ENCODE peak calls at places on chromosomes 1 and 21, in four cellular contexts. P, W, Q and I are unnamed samples.

GRCh38 chr1:109113787-109114568 is at the start of gene ELAPOR1:
- DNase-seq in Q (peak; percentile 73), P (peak; percentile 19), W (peak; percentile 80), I (peak; percentile 69)

GRCh38 chr1:209675567-209676154 is 449 bp downstream of the G0S2 start:
- DNase-seq in P (peak; percentile 16), Q (peak; percentile 66), W (peak; percentile 57), I (peak; percentile 36)

GRCh38 chr1:21296509-21297354 is 6.5 kb upstream of the ECE1 start:
- DNase-seq in Q (no peak), P (no peak), W (no peak), I (no peak)

GRCh38 chr1:246794261-246795093 is 70.3 kb downstream of the SCCPDH start:
- DNase-seq in W (no peak), P (peak; percentile 9), Q (no peak), I (peak; percentile 44)

GRCh38 chr1:243580072-243580471 is 270.0 kb downstream of the AKT3 start:
- DNase-seq in P (peak; percentile 24), W (no peak), Q (no peak), I (peak; percentile 24)

GRCh38 chr1:24984300-24984699 is 54.2 kb upstream of the RUNX3 start:
- DNase-seq in W (no peak), Q (no peak), P (no peak), I (no peak)

GRCh38 chr1:168767885-168768584 is 39.0 kb upstream of the DPT start:
- DNase-seq in P (peak; percentile 2), Q (no peak), W (no peak), I (no peak)

GRCh38 chr21:28828981-28829380 is 163.7 kb downstream of the LTN1 start:
- DNase-seq in P (no peak), Q (no peak), W (no peak), I (no peak)

GRCh38 chr1:168550971-168551370 is 7.2 kb upstream of the XCL2 start:
- DNase-seq in Q (no peak), W (no peak), P (no peak), I (no peak)

GRCh38 chr1:19769211-19769932 is 30.3 kb downstream of the TMCO4 start:
- DNase-seq in W (peak; percentile 51), Q (peak; percentile 58), P (no peak), I (no peak)

GRCh38 chr1:172917972-172918371 is 132.8 kb downstream of the TNFSF18 start:
- DNase-seq in P (peak; percentile 98), W (no peak), Q (no peak), I (peak; percentile 69)

GRCh38 chr21:26846036-26846931 is 1.1 kb upstream of the ADAMTS1 start:
- DNase-seq in P (peak; percentile 82), W (peak; percentile 81), Q (peak; percentile 76), I (peak; percentile 88)

GRCh38 chr21:45990049-45990711 is 8.6 kb downstream of the COL6A1 start:
- DNase-seq in W (no peak), Q (no peak), P (no peak), I (no peak)

GRCh38 chr1:58782308-58783089 is 1.3 kb downstream of the JUN start:
- DNase-seq in P (peak; percentile 22), Q (peak; percentile 78), W (peak; percentile 67), I (peak; percentile 43)

GRCh38 chr1:71196685-71197084 is 115.8 kb upstream of the ZRANB2 start:
- DNase-seq in Q (no peak), W (no peak), P (peak; percentile 25), I (no peak)

GRCh38 chr1:97433520-97434175 is 487.2 kb downstream of the DPYD start:
- DNase-seq in P (peak; percentile 93), W (no peak), Q (no peak), I (no peak)

GRCh38 chr1:5755552-5756125 is 236.6 kb downstream of the NPHP4 start:
- DNase-seq in W (no peak), Q (peak; percentile 42), P (no peak), I (no peak)

GRCh38 chr1:89980605-89981004 is 14.3 kb upstream of the ZNF326 start:
- DNase-seq in Q (no peak), P (no peak), W (no peak), I (no peak)

GRCh38 chr1:31427322-31427721 is 14.3 kb downstream of the SERINC2 start:
- DNase-seq in P (no peak), W (no peak), Q (no peak), I (no peak)

GRCh38 chr1:24007079-24007478 is 27.0 kb upstream of the SRSF10 start:
- DNase-seq in W (no peak), P (no peak), Q (no peak), I (no peak)

GRCh38 chr21:30577766-30578165 is 12.4 kb downstream of the KRTAP22-2 start:
- DNase-seq in P (no peak), Q (no peak), W (no peak), I (no peak)

GRCh38 chr1:30879940-30880339 is 28.6 kb downstream of the SDC3 start:
- DNase-seq in W (peak; percentile 59), Q (no peak), P (no peak), I (peak; percentile 83)

GRCh38 chr1:226201029-226201593 is 14.6 kb upstream of the ACBD3 start:
- DNase-seq in P (peak; percentile 9), W (peak; percentile 65), Q (no peak), I (peak; percentile 72)

GRCh38 chr1:183568176-183569041 is 21.9 kb downstream of the NCF2 start:
- DNase-seq in P (no peak), W (no peak), Q (no peak), I (peak; percentile 77)
- H3K18ac ChIP-seq in P (peak overlapping the region; percentile 46), W (no peak overlapping the region), Q (no peak overlapping the region), I (no peak overlapping the region)

GRCh38 chr21:34271452-34271851 is 92.4 kb upstream of the KCNE2 start:
- DNase-seq in Q (no peak), W (no peak), P (no peak), I (no peak)

GRCh38 chr21:34268493-34268892 is 95.3 kb upstream of the KCNE2 start:
- DNase-seq in Q (no peak), P (no peak), W (no peak), I (peak; percentile 5)

GRCh38 chr21:34274001-34274400 is 89.8 kb upstream of the KCNE2 start:
- DNase-seq in P (peak; percentile 28), Q (no peak), W (no peak), I (no peak)

GRCh38 chr21:34272321-34272720 is 91.5 kb upstream of the KCNE2 start:
- DNase-seq in P (no peak), Q (no peak), W (no peak), I (no peak)

GRCh38 chr21:34270406-34270805 is 93.4 kb upstream of the KCNE2 start:
- DNase-seq in Q (no peak), P (no peak), W (no peak), I (no peak)
- H4K5ac ChIP-seq in Q (no peak overlapping the region), P (no peak overlapping the region), W (no peak overlapping the region), I (no peak overlapping the region)

GRCh38 chr1:153608742-153609584 is 4.0 kb downstream of the S100A16 start:
- DNase-seq in W (peak; percentile 91), P (peak; percentile 95), Q (peak; percentile 90), I (peak; percentile 83)

GRCh38 chr1:153606194-153606593 is 6.7 kb downstream of the S100A16 start:
- DNase-seq in W (no peak), P (no peak), Q (no peak), I (no peak)

GRCh38 chr1:153609585-153609907 is 3.4 kb downstream of the S100A16 start:
- DNase-seq in Q (no peak), W (no peak), P (no peak), I (no peak)

GRCh38 chr1:153607381-153607780 is 5.6 kb downstream of the S100A16 start:
- DNase-seq in P (no peak), W (no peak), Q (no peak), I (no peak)

DNA sequence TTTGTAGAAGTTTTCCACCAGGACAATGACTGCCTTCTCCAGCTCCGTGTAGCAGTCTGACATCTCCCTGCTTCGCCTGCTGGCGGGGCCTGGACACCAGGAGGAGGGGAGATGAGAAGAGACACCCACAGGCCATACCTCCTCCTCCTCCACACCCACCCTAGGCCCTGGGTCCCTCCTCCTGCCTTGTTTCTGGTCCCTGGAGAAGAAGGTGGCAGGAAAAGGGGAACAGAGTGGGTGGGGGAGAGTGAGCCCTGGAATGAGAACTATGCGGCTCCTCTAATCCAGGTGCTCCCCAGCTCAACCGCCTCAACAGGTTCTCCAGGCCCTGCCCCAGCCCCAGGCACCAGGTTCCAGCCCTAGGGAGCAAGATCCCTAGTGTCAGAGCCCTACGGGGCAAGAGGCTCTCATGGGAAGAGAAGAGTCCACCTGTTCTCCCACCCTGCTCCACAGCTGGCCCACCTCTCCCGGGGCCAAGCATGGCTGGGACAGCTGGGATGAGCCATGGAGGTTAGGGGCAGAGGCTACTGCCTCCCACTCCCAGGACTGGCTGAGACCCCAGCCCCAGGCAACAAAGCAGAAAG is 4.8 kb downstream of the S100A16 start:
- DNase-seq in P (no peak), Q (no peak), W (no peak), I (no peak)
- H2BK15ac ChIP-seq in P (peak overlapping the region; percentile 54), Q (peak overlapping the region; percentile 95), W (no peak overlapping the region), I (no peak overlapping the region)

GRCh38 chr1:160084771-160085321 is 3.5 kb downstream of the KCNJ9 start:
- DNase-seq in Q (no peak), W (no peak), P (no peak), I (no peak)
- H3K18ac ChIP-seq in Q (no peak overlapping the region), W (no peak overlapping the region), P (no peak overlapping the region), I (no peak overlapping the region)

GRCh38 chr1:150182233-150182632 is 32.5 kb downstream of the PLEKHO1 start:
- DNase-seq in W (no peak), Q (no peak), P (no peak), I (no peak)

GRCh38 chr1:150185481-150185880 is 35.8 kb downstream of the PLEKHO1 start:
- DNase-seq in Q (no peak), W (no peak), P (no peak), I (no peak)

GRCh38 chr1:150192012-150192411 is 42.3 kb downstream of the PLEKHO1 start:
- DNase-seq in W (no peak), P (peak; percentile 81), Q (no peak), I (no peak)

GRCh38 chr1:150187560-150187931 is 37.8 kb downstream of the PLEKHO1 start:
- DNase-seq in P (no peak), Q (no peak), W (no peak), I (no peak)

DNA sequence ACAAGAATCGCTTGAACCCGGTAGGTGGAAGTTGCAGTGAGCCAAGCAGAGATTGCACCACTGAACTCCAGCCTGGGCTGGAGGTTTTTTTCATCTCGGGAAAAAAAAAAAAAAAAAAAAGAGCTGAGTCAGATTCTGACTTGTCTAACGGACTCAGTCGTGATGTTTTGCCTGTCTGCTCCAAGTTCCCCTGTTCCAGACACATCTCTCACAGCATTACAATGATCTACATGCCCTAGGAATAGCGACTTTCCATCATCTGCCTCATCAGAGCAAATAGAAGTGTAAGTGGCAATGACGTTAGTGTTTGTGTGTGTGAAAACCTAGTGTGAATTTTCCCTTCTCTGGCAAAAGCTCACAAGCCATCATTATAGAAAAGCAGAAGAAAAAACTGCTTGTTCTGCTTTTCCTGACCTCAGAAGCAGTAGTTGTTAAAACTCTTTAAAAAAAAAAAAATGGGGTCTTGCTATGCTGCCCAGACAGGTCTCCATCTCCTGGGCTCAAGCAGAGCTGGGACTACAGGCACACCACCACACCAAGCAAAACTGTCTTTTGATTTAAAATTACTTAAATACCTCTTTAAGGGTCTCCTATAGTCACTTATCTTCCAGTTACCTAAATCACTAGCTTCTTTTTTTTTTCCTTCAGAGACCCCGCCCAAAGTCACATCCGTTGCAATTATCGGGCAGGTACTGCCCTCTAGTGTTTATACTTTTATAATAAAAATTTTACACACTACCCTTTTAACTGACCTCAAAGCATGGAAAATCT is 37.3 kb downstream of the PLEKHO1 start:
- DNase-seq in Q (no peak), P (peak; percentile 56), W (no peak), I (peak; percentile 71)
- H4K5ac ChIP-seq in Q (no peak overlapping the region), P (peak overlapping the region; percentile 86), W (no peak overlapping the region), I (no peak overlapping the region)